ENCODE peak calls at places on chromosomes 6 and 20, in seven cellular contexts. T, O, W, D, G, X and F are unnamed samples.

GRCh38 chr20:57507477-57507876 is 17.5 kb downstream of the CTCFL start:
- DNase-seq in X (no peak), W (peak), O (no peak), G (no peak), D (peak), T (peak), F (no peak)

GRCh38 chr6:322205-322930 is 30.1 kb downstream of the DUSP22 start:
- DNase-seq in G (no peak), X (no peak), O (no peak), T (no peak), D (no peak), W (no peak), F (no peak)

GRCh38 chr6:158409451-158409850 is 97.2 kb downstream of the TULP4 start:
- DNase-seq in G (no peak), D (no peak), T (no peak), W (peak), O (no peak), X (no peak), F (no peak)

GRCh38 chr20:41615110-41615509 is 3.1 kb downstream of the CHD6 start:
- DNase-seq in G (no peak), O (no peak), D (no peak), W (no peak), X (no peak), T (no peak), F (no peak)

GRCh38 chr20:37327748-37328147 is 18.2 kb upstream of the SRC start:
- DNase-seq in D (no peak), O (no peak), X (no peak), W (peak), G (no peak), T (no peak), F (no peak)

GRCh38 chr6:122042851-122043250 is 356.6 kb upstream of the HSF2 start:
- DNase-seq in O (no peak), T (no peak), X (no peak), D (no peak), W (no peak), G (no peak), F (no peak)

GRCh38 chr6:6946477-6947145 is 161.2 kb upstream of the RREB1 start:
- DNase-seq in W (no peak), X (no peak), G (no peak), O (no peak), T (no peak), D (no peak), F (no peak)

GRCh38 chr6:22149501-22150490 is 147.0 kb downstream of the PRL start:
- DNase-seq in D (peak), T (no peak), X (peak), W (peak), G (no peak), O (peak), F (no peak)

GRCh38 chr6:4615891-4616290 is 160.3 kb upstream of the CDYL start:
- DNase-seq in W (no peak), D (no peak), O (peak), T (no peak), G (no peak), X (no peak), F (no peak)

GRCh38 chr6:6884193-6884627 is 223.6 kb upstream of the RREB1 start:
- DNase-seq in G (no peak), T (no peak), O (no peak), X (no peak), W (no peak), D (no peak), F (no peak)

GRCh38 chr6:24004659-24005058 is 121.4 kb upstream of the NRSN1 start:
- DNase-seq in G (no peak), D (peak), W (no peak), O (no peak), X (no peak), T (no peak), F (no peak)

GRCh38 chr20:13220857-13221297 is at the start of gene ISM1:
- DNase-seq in X (no peak), W (peak), O (peak), T (peak), D (peak), G (no peak), F (no peak)